ENCODE peak calls at places on chromosome 5, in seven cellular contexts. Y is IMR-90, N is mesenchymal stem cell, T is H1, P is neuronal stem cell, S is mesendoderm, V is trophoblast cell. F is an unnamed sample.

GRCh38 chr5:103962023-103962422 is 399.4 kb upstream of the NUDT12 start:
- DNase-seq in Y (no peak), N (no peak), T (no peak), P (no peak), S (no peak), V (no peak), F (no peak)

GRCh38 chr5:133240425-133241091 is 188.7 kb downstream of the HSPA4 start:
- DNase-seq in Y (peak; percentile 99), N (peak; percentile 97), T (no peak), P (no peak), S (peak; percentile 32), V (peak; percentile 93), F (no peak)

GRCh38 chr5:79858097-79858723 is 132.9 kb downstream of the MTX3 start:
- DNase-seq in Y (peak; percentile 55), N (peak; percentile 55), T (peak; percentile 41), P (peak; percentile 70), S (peak; percentile 71), V (peak; percentile 91), F (peak; percentile 70)

GRCh38 chr5:172775326-172776234 is 4.6 kb upstream of the DUSP1 start:
- DNase-seq in Y (peak; percentile 90), N (peak; percentile 97), T (no peak), P (no peak), S (peak; percentile 39), V (peak; percentile 98), F (no peak)

GRCh38 chr5:65809817-65810531 is 88.0 kb downstream of the NLN start:
- DNase-seq in Y (peak; percentile 62), N (no peak), T (no peak), P (no peak), S (no peak), V (peak; percentile 95), F (no peak)

GRCh38 chr5:59099270-59099994 is 516.6 kb downstream of the RAB3C start:
- DNase-seq in Y (peak; percentile 96), N (peak; percentile 90), T (no peak), P (no peak), S (no peak), V (peak; percentile 37), F (no peak)

GRCh38 chr5:113038714-113039113 is 62.1 kb downstream of the DCP2 start:
- DNase-seq in Y (peak; percentile 47), N (no peak), T (no peak), P (no peak), S (no peak), V (peak; percentile 32), F (no peak)

GRCh38 chr5:175526691-175527090 is 48.3 kb downstream of the SFXN1 start:
- DNase-seq in Y (no peak), N (no peak), T (no peak), P (no peak), S (no peak), V (no peak), F (no peak)

GRCh38 chr5:9156282-9156681 is 389.6 kb downstream of the SEMA5A start:
- DNase-seq in Y (peak; percentile 83), N (peak; percentile 82), T (peak; percentile 10), P (no peak), S (peak; percentile 91), V (peak; percentile 52), F (peak; percentile 69)

GRCh38 chr5:106759152-106759551 is 911.6 kb downstream of the EFNA5 start:
- DNase-seq in Y (no peak), N (no peak), T (no peak), P (no peak), S (no peak), V (no peak), F (no peak)

GRCh38 chr5:10760033-10760975 is 730 bp downstream of the DAP start:
- DNase-seq in Y (peak; percentile 59), N (peak; percentile 74), T (no peak), P (peak; percentile 29), S (peak; percentile 64), V (peak; percentile 85), F (no peak)

GRCh38 chr5:41707853-41708603 is 162.2 kb downstream of the OXCT1 start:
- DNase-seq in Y (peak; percentile 76), N (peak; percentile 52), T (no peak), P (peak; percentile 9), S (peak; percentile 85), V (peak; percentile 57), F (peak; percentile 55)

GRCh38 chr5:137605377-137605776 is 106.3 kb upstream of the SPOCK1 start:
- DNase-seq in Y (no peak), N (no peak), T (no peak), P (no peak), S (peak; percentile 19), V (no peak), F (no peak)

GRCh38 chr5:115267617-115268016 is 4.9 kb upstream of the PGGT1B start:
- DNase-seq in Y (peak; percentile 83), N (peak; percentile 14), T (no peak), P (no peak), S (no peak), V (no peak), F (no peak)

GRCh38 chr5:101278011-101278687 is 375.1 kb upstream of the ST8SIA4 start:
- DNase-seq in Y (peak; percentile 0), N (peak; percentile 10), T (no peak), P (no peak), S (peak; percentile 0), V (peak; percentile 75), F (no peak)

GRCh38 chr5:19492861-19493260 is 495.1 kb downstream of the CDH18 start:
- DNase-seq in Y (no peak), N (no peak), T (no peak), P (no peak), S (no peak), V (no peak), F (no peak)

GRCh38 chr5:1152156-1152555 is 40.3 kb upstream of the SLC12A7 start:
- DNase-seq in Y (no peak), N (no peak), T (no peak), P (no peak), S (no peak), V (no peak), F (no peak)

GRCh38 chr5:66807743-66808142 is 211.6 kb downstream of the MAST4 start:
- DNase-seq in Y (peak; percentile 55), N (peak; percentile 41), T (no peak), P (no peak), S (peak; percentile 37), V (no peak), F (no peak)

GRCh38 chr5:160254706-160255105 is 25.4 kb downstream of the FABP6 start:
- DNase-seq in Y (no peak), N (no peak), T (no peak), P (no peak), S (no peak), V (no peak), F (no peak)
- H3K4ac ChIP-seq in Y (no peak overlapping the region), N (no peak overlapping the region), T (no peak overlapping the region), P (no peak overlapping the region), S (no peak overlapping the region), V (no peak overlapping the region), F (no peak overlapping the region)

DNA sequence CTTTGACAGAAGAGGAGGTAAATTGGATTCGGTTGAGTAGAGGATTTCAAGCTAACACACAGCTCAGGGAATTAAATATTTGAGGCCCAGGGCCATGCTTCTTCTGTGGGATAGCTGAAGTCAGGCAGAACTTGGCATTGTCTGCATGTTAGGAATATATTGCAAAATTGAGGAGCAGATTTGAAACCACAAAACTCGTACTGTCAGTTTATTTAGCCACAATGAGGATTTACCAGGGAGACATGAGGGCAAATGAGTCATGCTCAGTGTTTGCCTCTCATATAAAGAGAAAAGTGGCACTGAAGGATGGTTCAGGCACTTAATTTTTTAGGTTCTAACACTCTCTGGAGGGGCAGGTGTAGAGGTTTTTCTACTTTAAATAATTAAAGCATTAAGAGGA is 83.0 kb upstream of the PRLR start:
- DNase-seq in Y (peak; percentile 7), N (peak; percentile 66), T (no peak), P (no peak), S (no peak), V (peak; percentile 42), F (no peak)
- H3K4ac ChIP-seq in Y (no peak overlapping the region), N (no peak overlapping the region), T (no peak overlapping the region), P (no peak overlapping the region), S (no peak overlapping the region), V (no peak overlapping the region), F (no peak overlapping the region)

GRCh38 chr5:36788365-36788764 is 88.2 kb upstream of the NIPBL start:
- DNase-seq in Y (no peak), N (no peak), T (no peak), P (no peak), S (no peak), V (no peak), F (no peak)

GRCh38 chr5:36786613-36787012 is 90.0 kb upstream of the NIPBL start:
- DNase-seq in Y (no peak), N (no peak), T (no peak), P (no peak), S (no peak), V (no peak), F (no peak)

GRCh38 chr5:36787365-36787764 is 89.2 kb upstream of the NIPBL start:
- DNase-seq in Y (no peak), N (no peak), T (no peak), P (no peak), S (no peak), V (no peak), F (no peak)

GRCh38 chr5:36792560-36793180 is 83.9 kb upstream of the NIPBL start:
- DNase-seq in Y (no peak), N (no peak), T (no peak), P (no peak), S (no peak), V (no peak), F (no peak)

GRCh38 chr5:36790847-36791246 is 85.7 kb upstream of the NIPBL start:
- DNase-seq in Y (peak; percentile 7), N (no peak), T (no peak), P (no peak), S (no peak), V (peak; percentile 66), F (no peak)
- H3K4ac ChIP-seq in Y (no peak overlapping the region), N (no peak overlapping the region), T (no peak overlapping the region), P (no peak overlapping the region), S (no peak overlapping the region), V (no peak overlapping the region), F (no peak overlapping the region)

DNA sequence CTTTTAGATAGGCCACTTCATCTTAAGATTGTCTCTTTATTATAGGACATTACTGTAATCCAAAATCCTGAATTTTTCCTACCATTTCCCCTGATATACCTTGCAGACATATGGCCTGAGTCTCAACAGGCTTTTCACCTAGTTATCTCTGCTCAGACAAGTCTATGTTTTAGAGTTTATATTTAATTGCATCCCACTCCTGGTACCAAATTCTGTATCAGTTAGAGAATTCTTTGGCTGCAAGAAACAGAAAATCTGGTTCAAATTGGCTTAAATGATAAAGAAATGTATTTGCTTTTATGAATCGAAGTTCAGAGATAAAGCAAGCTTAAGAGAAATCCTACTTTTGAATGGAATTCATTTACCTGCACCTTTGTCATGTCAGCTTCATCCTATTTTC is 102.2 kb upstream of the OSMR start:
- DNase-seq in Y (no peak), N (no peak), T (no peak), P (no peak), S (no peak), V (no peak), F (no peak)
- H3K4ac ChIP-seq in Y (no peak overlapping the region), N (no peak overlapping the region), T (no peak overlapping the region), P (no peak overlapping the region), S (no peak overlapping the region), V (no peak overlapping the region), F (no peak overlapping the region)